ENCODE peak calls at places on chromosomes 12 and 14, in five cellular contexts. M, O, L, U and C are unnamed samples.

GRCh38 chr14:68141531-68142088 is 322.0 kb downstream of the RAD51B start:
- DNase-seq in M (no peak), U (no peak), O (no peak), L (no peak), C (no peak)

GRCh38 chr14:55339770-55340169 is 68.5 kb downstream of the FBXO34 start:
- DNase-seq in U (no peak), M (no peak), L (peak; percentile 33), O (no peak), C (no peak)

GRCh38 chr14:99168330-99168729 is 103.7 kb downstream of the BCL11B start:
- DNase-seq in U (no peak), M (no peak), O (no peak), L (peak; percentile 22), C (no peak)

GRCh38 chr14:60515244-60515695 is 6.3 kb downstream of the SIX6 start:
- DNase-seq in M (no peak), U (no peak), L (no peak), O (no peak), C (no peak)

GRCh38 chr12:3256103-3256551 is 178.9 kb downstream of the TSPAN9 start:
- DNase-seq in O (no peak), M (no peak), L (no peak), U (no peak), C (no peak)

GRCh38 chr12:30835216-30835615 is 80.5 kb upstream of the CAPRIN2 start:
- DNase-seq in U (no peak), L (no peak), O (no peak), M (no peak), C (no peak)

GRCh38 chr14:23327947-23328744 is 6.9 kb downstream of the PABPN1 start:
- DNase-seq in L (peak; percentile 69), O (peak; percentile 89), U (no peak), M (peak; percentile 69), C (peak; percentile 68)

GRCh38 chr12:73308079-73308478 is 1035.9 kb downstream of the TRHDE start:
- DNase-seq in O (no peak), L (no peak), M (no peak), U (no peak), C (no peak)

GRCh38 chr12:13436696-13437391 is 240.3 kb downstream of the EMP1 start:
- DNase-seq in M (peak; percentile 19), L (no peak), U (no peak), O (no peak), C (no peak)

GRCh38 chr14:38204717-38205115 is 3.0 kb upstream of the SSTR1 start:
- DNase-seq in M (no peak), O (no peak), L (no peak), U (no peak), C (no peak)

GRCh38 chr14:51442513-51443175 is 202.6 kb downstream of the TMX1 start:
- DNase-seq in M (no peak), U (no peak), O (no peak), L (no peak), C (no peak)

GRCh38 chr12:118213452-118213851 is 77.5 kb downstream of the PEBP1 start:
- DNase-seq in M (no peak), L (no peak), O (no peak), U (no peak), C (no peak)

GRCh38 chr12:29572938-29573337 is 75.5 kb upstream of the OVCH1 start:
- DNase-seq in M (no peak), O (no peak), L (no peak), U (no peak), C (no peak)

GRCh38 chr14:61477845-61478438 is 156.6 kb downstream of the PRKCH start:
- DNase-seq in M (no peak), U (no peak), O (no peak), L (no peak), C (no peak)

GRCh38 chr12:71551529-71551928 is 111.9 kb downstream of the LGR5 start:
- DNase-seq in U (no peak), O (no peak), L (no peak), M (peak; percentile 14), C (no peak)

GRCh38 chr14:68372363-68372762 is 420.5 kb downstream of the ZFP36L1 start:
- DNase-seq in L (no peak), M (no peak), O (no peak), U (no peak), C (peak; percentile 58)

GRCh38 chr14:103517626-103518415 is 4.8 kb downstream of the CKB start:
- DNase-seq in O (no peak), M (no peak), U (no peak), L (peak; percentile 67), C (no peak)

GRCh38 chr12:24631691-24632090 is 317.2 kb downstream of the BCAT1 start:
- DNase-seq in U (no peak), O (no peak), L (no peak), M (no peak), C (no peak)

GRCh38 chr12:49340971-49341776 is 4.2 kb upstream of the C1QL4 start:
- DNase-seq in U (no peak), O (no peak), M (no peak), L (no peak), C (no peak)

GRCh38 chr14:100440758-100441203 is 117.6 kb downstream of the SLC25A47 start:
- DNase-seq in L (no peak), M (no peak), O (no peak), U (no peak), C (no peak)

GRCh38 chr12:133233006-133233405 is 2.7 kb downstream of the ANHX start:
- DNase-seq in L (no peak), O (no peak), U (no peak), M (no peak), C (no peak)

GRCh38 chr12:110249105-110249504 is 31.9 kb upstream of the ATP2A2 start:
- DNase-seq in O (no peak), L (no peak), U (no peak), M (no peak), C (no peak)

DNA sequence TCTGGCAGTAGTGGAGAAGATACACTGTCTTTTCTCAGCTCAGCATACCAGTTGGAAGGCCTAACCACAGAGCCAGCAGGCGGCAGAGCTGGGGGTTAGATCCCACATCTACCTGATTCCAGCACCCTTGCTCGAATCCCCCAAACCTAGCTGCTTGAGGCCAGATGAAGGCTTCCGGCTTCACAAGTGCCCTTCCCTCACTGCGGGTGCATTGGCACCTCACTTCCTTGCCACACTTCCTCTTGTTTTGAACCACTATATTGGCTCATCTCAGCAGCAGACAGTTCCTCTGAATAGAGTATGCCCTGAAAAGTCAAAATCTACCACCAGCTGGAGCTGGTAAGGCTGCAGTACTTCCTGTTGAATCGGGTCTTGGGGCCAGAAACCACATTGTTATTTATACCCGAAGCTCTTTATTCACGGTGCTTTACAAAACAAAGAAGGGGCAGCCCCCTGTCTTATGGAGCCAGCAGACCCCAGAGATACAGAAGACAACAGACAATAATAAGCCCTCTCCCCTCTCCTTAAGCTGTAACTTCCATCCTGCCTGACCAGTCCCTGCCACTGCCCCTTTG is 233.7 kb downstream of the EFCAB11 start:
- DNase-seq in L (no peak), O (no peak), U (peak; percentile 50), M (no peak), C (peak; percentile 39)
- TF ChIP-seq SUZ12 in L (no peak), O (no peak), U (no peak), M (no peak), C (no peak)

DNA sequence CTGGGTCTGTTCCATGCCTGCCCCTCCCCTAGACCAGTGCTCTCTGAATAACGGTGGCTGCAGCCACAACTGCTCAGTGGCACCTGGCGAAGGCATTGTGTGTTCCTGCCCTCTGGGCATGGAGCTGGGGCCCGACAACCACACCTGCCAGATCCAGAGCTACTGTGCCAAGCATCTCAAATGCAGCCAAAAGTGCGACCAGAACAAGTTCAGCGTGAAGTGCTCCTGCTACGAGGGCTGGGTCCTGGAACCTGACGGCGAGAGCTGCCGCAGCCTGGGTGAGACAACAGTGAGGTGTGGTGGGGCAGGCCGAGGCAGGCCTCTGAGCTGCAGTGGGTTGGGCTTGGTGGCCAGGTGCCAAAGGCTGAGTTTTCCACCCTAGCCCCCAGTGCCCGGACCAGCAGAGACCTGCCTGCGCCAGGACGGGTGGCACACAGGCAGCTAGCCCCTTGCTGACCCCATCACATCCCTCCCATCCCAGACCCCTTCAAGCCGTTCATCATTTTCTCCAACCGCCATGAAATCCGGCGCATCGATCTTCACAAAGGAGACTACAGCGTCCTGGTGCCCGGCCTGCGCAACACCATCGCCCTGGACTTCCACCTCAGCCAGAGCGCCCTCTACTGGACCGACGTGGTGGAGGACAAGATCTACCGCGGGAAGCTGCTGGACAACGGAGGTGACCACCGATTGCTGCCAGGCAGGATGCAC is 28.2 kb upstream of the LRP1-AS start:
- DNase-seq in O (peak; percentile 39), M (peak; percentile 89), L (peak; percentile 98), U (no peak), C (peak; percentile 46)
- TF ChIP-seq SUZ12 in O (no peak), M (no peak), L (no peak), U (no peak), C (no peak)

GRCh38 chr14:26276757-26277156 is 321.1 kb downstream of the NOVA1 start:
- DNase-seq in U (no peak), M (peak; percentile 35), O (no peak), L (no peak), C (peak; percentile 23)
- TF ChIP-seq SUZ12 in U (no peak), M (no peak), O (no peak), L (no peak), C (no peak)

GRCh38 chr12:63941879-63942278 is 97.4 kb downstream of the SRGAP1 start:
- DNase-seq in L (no peak), O (no peak), U (no peak), M (no peak), C (no peak)
- TF ChIP-seq SUZ12 in L (no peak), O (no peak), U (no peak), M (no peak), C (no peak)